ENCODE peak calls at places on chromosomes 4 and X, in eight cellular contexts. One of them, this sample, is unnamed.

GRCh38 chr4:125115941-125116340 is 198.8 kb upstream of the FAT4 start:
- DNase-seq in CD4-positive, CD25-positive, alpha-beta regulatory T cell: no peak
- DNase-seq in activated T-cell treated with anti-CD3 and anti-CD28 coated beads for 24 hours: no peak
- DNase-seq in AG09319: no peak
- DNase-seq in HuH-7.5: no peak
- DNase-seq in cardiac muscle cell: no peak
- DNase-seq in endodermal cell: no peak
- DNase-seq in fibroblast of villous mesenchyme: peak
- DNase-seq in this sample: peak

GRCh38 chr4:152605641-152606304 is 69.9 kb upstream of the FBXW7 start:
- DNase-seq in CD4-positive, CD25-positive, alpha-beta regulatory T cell: no peak
- DNase-seq in activated T-cell treated with anti-CD3 and anti-CD28 coated beads for 24 hours: no peak
- DNase-seq in AG09319: no peak
- DNase-seq in HuH-7.5: no peak
- DNase-seq in cardiac muscle cell: no peak
- DNase-seq in endodermal cell: peak
- DNase-seq in fibroblast of villous mesenchyme: peak
- DNase-seq in this sample: peak

GRCh38 chrX:3549442-3549875 is 164.0 kb downstream of the PRKX start:
- DNase-seq in CD4-positive, CD25-positive, alpha-beta regulatory T cell: no peak
- DNase-seq in activated T-cell treated with anti-CD3 and anti-CD28 coated beads for 24 hours: no peak
- DNase-seq in AG09319: no peak
- DNase-seq in HuH-7.5: peak
- DNase-seq in cardiac muscle cell: no peak
- DNase-seq in endodermal cell: peak
- DNase-seq in fibroblast of villous mesenchyme: peak
- DNase-seq in this sample: peak

GRCh38 chrX:101219840-101220191 is 230 bp downstream of the DRP2 start:
- DNase-seq in CD4-positive, CD25-positive, alpha-beta regulatory T cell: no peak
- DNase-seq in activated T-cell treated with anti-CD3 and anti-CD28 coated beads for 24 hours: no peak
- DNase-seq in AG09319: no peak
- DNase-seq in HuH-7.5: no peak
- DNase-seq in cardiac muscle cell: peak
- DNase-seq in endodermal cell: no peak
- DNase-seq in fibroblast of villous mesenchyme: peak
- DNase-seq in this sample: no peak

GRCh38 chr4:15006416-15007024 is 4.2 kb downstream of the CPEB2 start:
- DNase-seq in CD4-positive, CD25-positive, alpha-beta regulatory T cell: no peak
- DNase-seq in activated T-cell treated with anti-CD3 and anti-CD28 coated beads for 24 hours: no peak
- DNase-seq in AG09319: no peak
- DNase-seq in HuH-7.5: no peak
- DNase-seq in cardiac muscle cell: no peak
- DNase-seq in endodermal cell: no peak
- DNase-seq in fibroblast of villous mesenchyme: peak
- DNase-seq in this sample: peak

GRCh38 chr4:48329193-48329592 is 12.1 kb upstream of the SLAIN2 start:
- DNase-seq in CD4-positive, CD25-positive, alpha-beta regulatory T cell: no peak
- DNase-seq in activated T-cell treated with anti-CD3 and anti-CD28 coated beads for 24 hours: no peak
- DNase-seq in AG09319: no peak
- DNase-seq in HuH-7.5: peak
- DNase-seq in cardiac muscle cell: no peak
- DNase-seq in endodermal cell: no peak
- DNase-seq in fibroblast of villous mesenchyme: peak
- DNase-seq in this sample: no peak

GRCh38 chr4:110669663-110670062 is 46.8 kb upstream of the PITX2 start:
- DNase-seq in CD4-positive, CD25-positive, alpha-beta regulatory T cell: no peak
- DNase-seq in activated T-cell treated with anti-CD3 and anti-CD28 coated beads for 24 hours: no peak
- DNase-seq in AG09319: no peak
- DNase-seq in HuH-7.5: no peak
- DNase-seq in cardiac muscle cell: no peak
- DNase-seq in endodermal cell: no peak
- DNase-seq in fibroblast of villous mesenchyme: no peak
- DNase-seq in this sample: no peak

GRCh38 chrX:118480172-118480571 is 15.4 kb upstream of the DOCK11 start:
- DNase-seq in CD4-positive, CD25-positive, alpha-beta regulatory T cell: no peak
- DNase-seq in activated T-cell treated with anti-CD3 and anti-CD28 coated beads for 24 hours: no peak
- DNase-seq in AG09319: peak
- DNase-seq in HuH-7.5: no peak
- DNase-seq in cardiac muscle cell: no peak
- DNase-seq in endodermal cell: no peak
- DNase-seq in fibroblast of villous mesenchyme: peak
- DNase-seq in this sample: no peak

GRCh38 chr4:88297131-88297530 is 12.8 kb upstream of the PPM1K start:
- DNase-seq in CD4-positive, CD25-positive, alpha-beta regulatory T cell: no peak
- DNase-seq in activated T-cell treated with anti-CD3 and anti-CD28 coated beads for 24 hours: no peak
- DNase-seq in AG09319: no peak
- DNase-seq in HuH-7.5: no peak
- DNase-seq in cardiac muscle cell: no peak
- DNase-seq in endodermal cell: peak
- DNase-seq in fibroblast of villous mesenchyme: no peak
- DNase-seq in this sample: no peak

GRCh38 chrX:153781428-153782047 is 697 bp downstream of the SRPK3 start:
- DNase-seq in CD4-positive, CD25-positive, alpha-beta regulatory T cell: no peak
- DNase-seq in activated T-cell treated with anti-CD3 and anti-CD28 coated beads for 24 hours: no peak
- DNase-seq in AG09319: no peak
- DNase-seq in HuH-7.5: no peak
- DNase-seq in cardiac muscle cell: no peak
- DNase-seq in endodermal cell: no peak
- DNase-seq in fibroblast of villous mesenchyme: no peak
- DNase-seq in this sample: no peak

GRCh38 chr4:63370997-63371396 is 1038.3 kb downstream of the TECRL start:
- DNase-seq in CD4-positive, CD25-positive, alpha-beta regulatory T cell: no peak
- DNase-seq in activated T-cell treated with anti-CD3 and anti-CD28 coated beads for 24 hours: no peak
- DNase-seq in AG09319: no peak
- DNase-seq in HuH-7.5: no peak
- DNase-seq in cardiac muscle cell: no peak
- DNase-seq in endodermal cell: no peak
- DNase-seq in fibroblast of villous mesenchyme: no peak
- DNase-seq in this sample: no peak

GRCh38 chr4:37268311-37268710 is 23.8 kb downstream of the NWD2 start:
- DNase-seq in CD4-positive, CD25-positive, alpha-beta regulatory T cell: no peak
- DNase-seq in activated T-cell treated with anti-CD3 and anti-CD28 coated beads for 24 hours: no peak
- DNase-seq in AG09319: no peak
- DNase-seq in HuH-7.5: no peak
- DNase-seq in cardiac muscle cell: peak
- DNase-seq in endodermal cell: no peak
- DNase-seq in fibroblast of villous mesenchyme: no peak
- DNase-seq in this sample: no peak

This sample was measured in H4.